ENCODE peak calls at places on chromosomes 11 and 22, in four cellular contexts. One of them, this sample, is unnamed.

GRCh38 chr22:37971475-37972434 is 12.6 kb downstream of the SOX10 start:
- DNase-seq in Calu3: no peak
- DNase-seq in H9: peak; percentile 79
- DNase-seq in sigmoid colon: no peak
- DNase-seq in this sample: no peak

GRCh38 chr11:122229611-122230386 is 113.8 kb upstream of the BLID start:
- DNase-seq in Calu3: no peak
- DNase-seq in H9: peak; percentile 68
- DNase-seq in sigmoid colon: no peak
- DNase-seq in this sample: no peak

GRCh38 chr11:60193687-60194433 is 11.0 kb upstream of the MS4A6A start:
- DNase-seq in Calu3: peak; percentile 41
- DNase-seq in H9: peak; percentile 73
- DNase-seq in sigmoid colon: no peak
- DNase-seq in this sample: no peak

GRCh38 chr11:92376146-92376599 is 151.6 kb downstream of the FAT3 start:
- DNase-seq in Calu3: no peak
- DNase-seq in H9: no peak
- DNase-seq in sigmoid colon: no peak
- DNase-seq in this sample: no peak

GRCh38 chr22:18024276-18024939 is at the start of gene MICAL3:
- DNase-seq in Calu3: peak; percentile 83
- DNase-seq in H9: peak; percentile 39
- DNase-seq in sigmoid colon: peak; percentile 77
- DNase-seq in this sample: peak; percentile 93

GRCh38 chr11:116312560-116313340 is 460.0 kb downstream of the BUD13 start:
- DNase-seq in Calu3: peak; percentile 68
- DNase-seq in H9: no peak
- DNase-seq in sigmoid colon: peak; percentile 93
- DNase-seq in this sample: peak; percentile 83

GRCh38 chr22:27597703-27598444 is 203.7 kb downstream of the MN1 start:
- DNase-seq in Calu3: peak; percentile 24
- DNase-seq in H9: no peak
- DNase-seq in sigmoid colon: no peak
- DNase-seq in this sample: peak; percentile 9

GRCh38 chr11:95715777-95716241 is 73.8 kb downstream of the FAM76B start:
- DNase-seq in Calu3: peak; percentile 51
- DNase-seq in H9: no peak
- DNase-seq in sigmoid colon: no peak
- DNase-seq in this sample: no peak

GRCh38 chr11:6431861-6432260 is 8.9 kb downstream of the HPX start:
- DNase-seq in Calu3: no peak
- DNase-seq in H9: no peak
- DNase-seq in sigmoid colon: no peak
- DNase-seq in this sample: no peak

GRCh38 chr22:45996241-45997076 is 19.5 kb upstream of the WNT7B start:
- DNase-seq in Calu3: no peak
- DNase-seq in H9: no peak
- DNase-seq in sigmoid colon: peak; percentile 85
- DNase-seq in this sample: peak; percentile 92

GRCh38 chr11:19853901-19854300 is 141.3 kb downstream of the NAV2 start:
- DNase-seq in Calu3: no peak
- DNase-seq in H9: no peak
- DNase-seq in sigmoid colon: no peak
- DNase-seq in this sample: no peak

GRCh38 chr11:17238377-17238776 is 30.6 kb upstream of the PIK3C2A start:
- DNase-seq in Calu3: no peak
- DNase-seq in H9: no peak
- DNase-seq in sigmoid colon: no peak
- DNase-seq in this sample: no peak

GRCh38 chr22:37088108-37088605 is 21.4 kb downstream of the TMPRSS6 start:
- DNase-seq in Calu3: peak; percentile 21
- DNase-seq in H9: no peak
- DNase-seq in sigmoid colon: no peak
- DNase-seq in this sample: no peak

GRCh38 chr22:30245985-30246901 is at the start of gene LIF:
- DNase-seq in Calu3: peak; percentile 71
- DNase-seq in H9: peak; percentile 56
- DNase-seq in sigmoid colon: no peak
- DNase-seq in this sample: peak; percentile 84

GRCh38 chr11:38089728-38090127 is 1491.7 kb upstream of the RAG2 start:
- DNase-seq in Calu3: peak; percentile 67
- DNase-seq in H9: no peak
- DNase-seq in sigmoid colon: no peak
- DNase-seq in this sample: no peak

GRCh38 chr22:44276041-44276440 is 36.7 kb downstream of the SHISAL1 start:
- DNase-seq in Calu3: no peak
- DNase-seq in H9: no peak
- DNase-seq in sigmoid colon: no peak
- DNase-seq in this sample: peak; percentile 47

GRCh38 chr11:112320668-112321067 is 60.0 kb upstream of the PLET1 start:
- DNase-seq in Calu3: peak; percentile 72
- DNase-seq in H9: no peak
- DNase-seq in sigmoid colon: peak; percentile 88
- DNase-seq in this sample: no peak

GRCh38 chr11:43992834-43993637 is 50.6 kb downstream of the C11orf96 start:
- DNase-seq in Calu3: no peak
- DNase-seq in H9: no peak
- DNase-seq in sigmoid colon: peak; percentile 74
- DNase-seq in this sample: peak; percentile 2

GRCh38 chr11:112797653-112798293 is 163.4 kb upstream of the NCAM1 start:
- DNase-seq in Calu3: peak; percentile 43
- DNase-seq in H9: peak; percentile 82
- DNase-seq in sigmoid colon: no peak
- DNase-seq in this sample: no peak

GRCh38 chr11:19164230-19164855 is 37.4 kb downstream of the CSRP3 start:
- DNase-seq in Calu3: no peak
- DNase-seq in H9: no peak
- DNase-seq in sigmoid colon: no peak
- DNase-seq in this sample: no peak

GRCh38 chr11:95556342-95557151 is 233.0 kb downstream of the FAM76B start:
- DNase-seq in Calu3: no peak
- DNase-seq in H9: no peak
- DNase-seq in sigmoid colon: no peak
- DNase-seq in this sample: no peak

GRCh38 chr11:67060111-67060522 is 3.5 kb downstream of the RHOD start:
- DNase-seq in Calu3: no peak
- DNase-seq in H9: peak; percentile 14
- DNase-seq in sigmoid colon: no peak
- DNase-seq in this sample: no peak

GRCh38 chr22:18998998-18999397 is 62.9 kb upstream of the PRODH start:
- DNase-seq in Calu3: no peak
- DNase-seq in H9: peak; percentile 77
- DNase-seq in sigmoid colon: no peak
- DNase-seq in this sample: no peak

GRCh38 chr11:44235765-44236201 is 74.2 kb downstream of the ALX4 start:
- DNase-seq in Calu3: no peak
- DNase-seq in H9: no peak
- DNase-seq in sigmoid colon: no peak
- DNase-seq in this sample: no peak

DNA sequence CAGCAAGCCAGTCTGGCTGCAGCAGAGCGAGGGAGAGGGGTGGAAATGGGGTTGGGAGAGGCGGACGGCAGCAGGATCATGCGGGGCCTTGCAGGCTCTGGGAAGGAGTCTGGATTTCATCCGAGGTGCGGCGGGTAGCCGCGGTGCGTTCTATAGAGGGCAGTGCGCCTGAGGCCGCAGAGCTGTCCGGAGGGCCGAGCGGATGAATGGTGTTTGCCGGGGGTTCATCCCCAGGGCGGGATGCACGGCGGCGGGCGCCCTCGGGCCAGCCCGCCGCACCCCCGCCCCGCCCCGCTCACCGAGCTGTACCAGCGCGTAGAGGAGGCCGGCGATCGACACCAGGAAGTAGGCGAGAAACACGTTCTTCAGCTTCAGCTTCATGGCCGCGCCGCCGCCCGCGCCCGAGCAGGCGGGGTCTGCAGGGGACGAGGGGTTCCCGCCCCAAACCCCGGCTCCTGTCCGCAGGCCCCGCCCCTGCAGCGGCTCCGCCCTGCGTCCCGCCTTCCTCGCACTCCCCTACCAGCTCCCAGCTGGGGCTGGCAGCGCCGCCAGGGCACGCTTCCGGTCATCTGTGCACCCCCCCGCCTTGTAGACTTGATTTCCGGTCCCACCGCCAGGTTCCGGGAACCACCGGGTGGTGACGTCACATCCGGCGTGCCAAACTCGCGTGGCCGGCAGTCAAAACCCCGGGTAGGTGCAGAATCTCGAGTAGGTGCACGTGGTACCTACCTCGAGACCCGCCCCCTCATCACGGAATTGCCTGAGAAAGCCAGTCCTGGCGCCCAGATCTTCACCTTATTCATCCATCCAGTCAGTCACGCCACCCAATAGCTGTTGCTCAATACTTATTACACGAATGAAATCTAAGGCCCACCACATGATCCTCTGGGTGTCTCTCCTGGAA is at the start of gene B3GAT3:
- DNase-seq in Calu3: peak; percentile 99
- DNase-seq in H9: peak; percentile 99
- DNase-seq in sigmoid colon: peak; percentile 99
- DNase-seq in this sample: peak; percentile 99
- TF ChIP-seq CTCF in Calu3: no peak
- TF ChIP-seq CTCF in H9: no peak
- TF ChIP-seq CTCF in sigmoid colon: no peak
- TF ChIP-seq CTCF in this sample: no peak

DNA sequence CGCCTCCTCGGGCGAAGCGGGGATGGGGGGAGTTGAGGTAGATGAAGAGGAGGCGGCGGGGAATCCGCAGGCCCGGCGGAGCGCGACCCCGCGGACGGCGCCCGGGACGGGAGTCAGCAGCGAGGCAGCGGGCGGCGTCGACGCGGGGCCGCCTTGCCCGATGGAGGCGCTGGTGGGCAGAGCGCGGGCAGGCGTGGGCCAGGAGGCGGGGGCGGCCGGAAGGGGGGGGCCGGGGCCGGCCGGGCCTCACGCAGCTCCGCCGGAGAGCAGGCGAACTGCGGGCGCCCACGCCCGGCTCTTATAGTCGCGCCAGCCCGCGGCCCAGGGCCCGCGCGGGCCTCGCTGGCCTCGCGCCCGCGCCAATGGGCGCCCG is at the start of gene IGF2:
- DNase-seq in Calu3: no peak
- DNase-seq in H9: no peak
- DNase-seq in sigmoid colon: no peak
- DNase-seq in this sample: no peak
- TF ChIP-seq CTCF in Calu3: no peak
- TF ChIP-seq CTCF in H9: no peak
- TF ChIP-seq CTCF in sigmoid colon: no peak
- TF ChIP-seq CTCF in this sample: no peak

GRCh38 chr11:57432017-57432590 is 5.2 kb upstream of the SLC43A3 start:
- DNase-seq in Calu3: no peak
- DNase-seq in H9: no peak
- DNase-seq in sigmoid colon: no peak
- DNase-seq in this sample: no peak

GRCh38 chr11:57432714-57433163 is 5.8 kb upstream of the SLC43A3 start:
- DNase-seq in Calu3: no peak
- DNase-seq in H9: no peak
- DNase-seq in sigmoid colon: no peak
- DNase-seq in this sample: no peak

GRCh38 chr11:57429946-57430345 is 3.0 kb upstream of the SLC43A3 start:
- DNase-seq in Calu3: no peak
- DNase-seq in H9: no peak
- DNase-seq in sigmoid colon: no peak
- DNase-seq in this sample: no peak

GRCh38 chr11:57428643-57429042 is 1.7 kb upstream of the SLC43A3 start:
- DNase-seq in Calu3: no peak
- DNase-seq in H9: no peak
- DNase-seq in sigmoid colon: no peak
- DNase-seq in this sample: no peak

GRCh38 chr11:57430946-57431345 is 4.0 kb upstream of the SLC43A3 start:
- DNase-seq in Calu3: no peak
- DNase-seq in H9: peak; percentile 40
- DNase-seq in sigmoid colon: no peak
- DNase-seq in this sample: no peak
- TF ChIP-seq CTCF in Calu3: no peak
- TF ChIP-seq CTCF in H9: peak; percentile 26
- TF ChIP-seq CTCF in sigmoid colon: no peak
- TF ChIP-seq CTCF in this sample: no peak

DNA sequence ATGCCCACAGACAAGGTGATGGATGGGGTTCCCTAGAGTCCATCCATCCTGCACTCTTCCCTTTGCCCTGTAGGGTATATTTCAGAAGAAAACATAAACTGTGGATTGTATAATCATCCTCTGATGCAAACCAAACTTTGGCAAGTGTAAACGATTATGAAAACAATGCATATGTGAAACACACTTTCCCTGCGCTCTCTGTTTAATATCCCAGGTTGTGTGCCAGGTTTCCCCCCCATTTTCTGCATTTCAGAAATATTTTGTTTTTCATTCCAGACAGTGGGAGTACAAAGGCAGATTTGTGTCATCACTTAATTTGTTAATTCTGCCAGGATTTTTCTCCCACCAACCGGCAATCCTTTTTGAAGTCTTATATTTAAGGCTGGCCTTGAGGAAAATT is 110.0 kb downstream of the LDLRAD3 start:
- DNase-seq in Calu3: no peak
- DNase-seq in H9: no peak
- DNase-seq in sigmoid colon: no peak
- DNase-seq in this sample: no peak
- TF ChIP-seq CTCF in Calu3: no peak
- TF ChIP-seq CTCF in H9: no peak
- TF ChIP-seq CTCF in sigmoid colon: no peak
- TF ChIP-seq CTCF in this sample: no peak

GRCh38 chr22:20060700-20061480 is 19.2 kb upstream of the DGCR8 start:
- DNase-seq in Calu3: no peak
- DNase-seq in H9: no peak
- DNase-seq in sigmoid colon: no peak
- DNase-seq in this sample: no peak
- TF ChIP-seq CTCF in Calu3: no peak
- TF ChIP-seq CTCF in H9: peak; percentile 54
- TF ChIP-seq CTCF in sigmoid colon: no peak
- TF ChIP-seq CTCF in this sample: no peak

DNA sequence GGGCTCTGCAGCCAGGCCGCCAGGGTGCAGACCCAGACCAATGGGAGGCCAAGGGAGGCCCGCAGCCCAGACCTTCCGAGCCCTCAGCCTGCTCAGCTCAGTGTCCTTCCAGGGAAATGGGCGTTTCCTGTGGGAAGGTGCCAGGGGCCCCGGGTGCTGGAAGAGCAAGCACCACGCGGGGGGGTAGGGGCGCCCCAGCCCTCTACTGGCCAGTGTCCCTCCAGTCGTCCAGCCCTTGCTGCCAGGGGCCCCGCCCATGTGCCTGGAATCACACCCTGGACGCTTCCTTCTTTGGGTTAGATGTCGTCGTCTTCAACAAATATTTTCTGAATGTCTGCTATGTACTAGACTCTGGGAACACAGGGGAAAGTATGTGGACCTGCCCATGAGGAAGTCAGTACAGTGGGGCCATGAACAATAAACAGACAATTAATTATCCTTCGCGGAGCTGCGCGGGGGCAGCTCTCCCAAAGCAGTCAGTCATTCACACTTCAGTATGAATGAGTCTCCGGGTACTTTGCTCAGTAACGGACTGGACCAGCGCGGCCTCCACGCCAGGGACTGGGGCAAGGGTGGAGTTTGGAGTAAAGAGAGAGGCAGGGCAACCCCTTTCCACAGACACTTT is 60.2 kb downstream of the CDKN1C start:
- DNase-seq in Calu3: peak; percentile 77
- DNase-seq in H9: no peak
- DNase-seq in sigmoid colon: peak; percentile 97
- DNase-seq in this sample: no peak
- TF ChIP-seq CTCF in Calu3: peak; percentile 28
- TF ChIP-seq CTCF in H9: no peak
- TF ChIP-seq CTCF in sigmoid colon: peak; percentile 29
- TF ChIP-seq CTCF in this sample: no peak

This sample was measured in spleen.